ENCODE peak calls at places on chromosomes 6 and 20, in six cellular contexts. One of them, this sample, is unnamed.

GRCh38 chr6:39452306-39452705 is 129.8 kb upstream of the KCNK16 start:
- DNase-seq in kidney epithelial cell: peak
- DNase-seq in T1000: peak
- DNase-seq in fibroblast of pulmonary artery: peak
- DNase-seq in activated naive CD8-positive, alpha-beta T cell treated with anti-CD3 and anti-CD28 coated beads for 36 hours: no peak
- DNase-seq in EL: peak
- DNase-seq in this sample: no peak

GRCh38 chr6:161917645-161918044 is 643.8 kb upstream of the AGPAT4 start:
- DNase-seq in kidney epithelial cell: no peak
- DNase-seq in T1000: no peak
- DNase-seq in fibroblast of pulmonary artery: no peak
- DNase-seq in activated naive CD8-positive, alpha-beta T cell treated with anti-CD3 and anti-CD28 coated beads for 36 hours: no peak
- DNase-seq in EL: no peak
- DNase-seq in this sample: no peak

GRCh38 chr6:160111812-160112211 is 9.8 kb upstream of the SLC22A1 start:
- DNase-seq in kidney epithelial cell: no peak
- DNase-seq in T1000: no peak
- DNase-seq in fibroblast of pulmonary artery: no peak
- DNase-seq in activated naive CD8-positive, alpha-beta T cell treated with anti-CD3 and anti-CD28 coated beads for 36 hours: no peak
- DNase-seq in EL: no peak
- DNase-seq in this sample: no peak

GRCh38 chr6:83867527-83868161 is 8.2 kb downstream of the CYB5R4 start:
- DNase-seq in kidney epithelial cell: no peak
- DNase-seq in T1000: peak
- DNase-seq in fibroblast of pulmonary artery: peak
- DNase-seq in activated naive CD8-positive, alpha-beta T cell treated with anti-CD3 and anti-CD28 coated beads for 36 hours: no peak
- DNase-seq in EL: peak
- DNase-seq in this sample: no peak

GRCh38 chr20:20820780-20821495 is 108.5 kb upstream of the RALGAPA2 start:
- DNase-seq in kidney epithelial cell: no peak
- DNase-seq in T1000: no peak
- DNase-seq in fibroblast of pulmonary artery: no peak
- DNase-seq in activated naive CD8-positive, alpha-beta T cell treated with anti-CD3 and anti-CD28 coated beads for 36 hours: no peak
- DNase-seq in EL: peak
- DNase-seq in this sample: no peak

GRCh38 chr6:145669627-145670034 is 65.7 kb downstream of the EPM2A start:
- DNase-seq in kidney epithelial cell: peak
- DNase-seq in T1000: no peak
- DNase-seq in fibroblast of pulmonary artery: peak
- DNase-seq in activated naive CD8-positive, alpha-beta T cell treated with anti-CD3 and anti-CD28 coated beads for 36 hours: no peak
- DNase-seq in EL: peak
- DNase-seq in this sample: no peak

GRCh38 chr6:47371875-47372255 is 62.2 kb upstream of the TNFRSF21 start:
- DNase-seq in kidney epithelial cell: no peak
- DNase-seq in T1000: no peak
- DNase-seq in fibroblast of pulmonary artery: no peak
- DNase-seq in activated naive CD8-positive, alpha-beta T cell treated with anti-CD3 and anti-CD28 coated beads for 36 hours: no peak
- DNase-seq in EL: no peak
- DNase-seq in this sample: no peak

GRCh38 chr6:79586548-79586947 is 44.6 kb upstream of the SH3BGRL2 start:
- DNase-seq in kidney epithelial cell: no peak
- DNase-seq in T1000: no peak
- DNase-seq in fibroblast of pulmonary artery: peak
- DNase-seq in activated naive CD8-positive, alpha-beta T cell treated with anti-CD3 and anti-CD28 coated beads for 36 hours: no peak
- DNase-seq in EL: peak
- DNase-seq in this sample: no peak

GRCh38 chr6:2708456-2708855 is 42.3 kb downstream of the MYLK4 start:
- DNase-seq in kidney epithelial cell: no peak
- DNase-seq in T1000: no peak
- DNase-seq in fibroblast of pulmonary artery: peak
- DNase-seq in activated naive CD8-positive, alpha-beta T cell treated with anti-CD3 and anti-CD28 coated beads for 36 hours: no peak
- DNase-seq in EL: no peak
- DNase-seq in this sample: no peak

GRCh38 chr20:56933331-56933698 is 304.2 kb downstream of the TFAP2C start:
- DNase-seq in kidney epithelial cell: no peak
- DNase-seq in T1000: no peak
- DNase-seq in fibroblast of pulmonary artery: no peak
- DNase-seq in activated naive CD8-positive, alpha-beta T cell treated with anti-CD3 and anti-CD28 coated beads for 36 hours: no peak
- DNase-seq in EL: no peak
- DNase-seq in this sample: no peak

GRCh38 chr6:130202782-130203181 is 20.0 kb downstream of the SAMD3 start:
- DNase-seq in kidney epithelial cell: no peak
- DNase-seq in T1000: no peak
- DNase-seq in fibroblast of pulmonary artery: no peak
- DNase-seq in activated naive CD8-positive, alpha-beta T cell treated with anti-CD3 and anti-CD28 coated beads for 36 hours: no peak
- DNase-seq in EL: no peak
- DNase-seq in this sample: no peak

GRCh38 chr20:1622450-1622849 is 2.6 kb upstream of the SIRPB1 start:
- DNase-seq in kidney epithelial cell: no peak
- DNase-seq in T1000: no peak
- DNase-seq in fibroblast of pulmonary artery: no peak
- DNase-seq in activated naive CD8-positive, alpha-beta T cell treated with anti-CD3 and anti-CD28 coated beads for 36 hours: no peak
- DNase-seq in EL: no peak
- DNase-seq in this sample: no peak

GRCh38 chr6:124480021-124480430 is 482.2 kb upstream of the RNF217 start:
- DNase-seq in kidney epithelial cell: no peak
- DNase-seq in T1000: no peak
- DNase-seq in fibroblast of pulmonary artery: no peak
- DNase-seq in activated naive CD8-positive, alpha-beta T cell treated with anti-CD3 and anti-CD28 coated beads for 36 hours: no peak
- DNase-seq in EL: no peak
- DNase-seq in this sample: no peak

GRCh38 chr6:88808381-88808780 is 155.0 kb downstream of the RNGTT start:
- DNase-seq in kidney epithelial cell: no peak
- DNase-seq in T1000: no peak
- DNase-seq in fibroblast of pulmonary artery: no peak
- DNase-seq in activated naive CD8-positive, alpha-beta T cell treated with anti-CD3 and anti-CD28 coated beads for 36 hours: no peak
- DNase-seq in EL: no peak
- DNase-seq in this sample: no peak

GRCh38 chr20:36493801-36494114 is 47.6 kb upstream of the MYL9 start:
- DNase-seq in kidney epithelial cell: no peak
- DNase-seq in T1000: peak
- DNase-seq in fibroblast of pulmonary artery: peak
- DNase-seq in activated naive CD8-positive, alpha-beta T cell treated with anti-CD3 and anti-CD28 coated beads for 36 hours: no peak
- DNase-seq in EL: peak
- DNase-seq in this sample: no peak

GRCh38 chr6:102679844-102680243 is 1286.3 kb downstream of the GRIK2 start:
- DNase-seq in kidney epithelial cell: no peak
- DNase-seq in T1000: no peak
- DNase-seq in fibroblast of pulmonary artery: no peak
- DNase-seq in activated naive CD8-positive, alpha-beta T cell treated with anti-CD3 and anti-CD28 coated beads for 36 hours: no peak
- DNase-seq in EL: no peak
- DNase-seq in this sample: no peak

GRCh38 chr6:161369339-161369738 is 95.5 kb upstream of the AGPAT4 start:
- DNase-seq in kidney epithelial cell: peak
- DNase-seq in T1000: peak
- DNase-seq in fibroblast of pulmonary artery: peak
- DNase-seq in activated naive CD8-positive, alpha-beta T cell treated with anti-CD3 and anti-CD28 coated beads for 36 hours: no peak
- DNase-seq in EL: peak
- DNase-seq in this sample: no peak

GRCh38 chr6:11653028-11653583 is 115.6 kb downstream of the TMEM170B start:
- DNase-seq in kidney epithelial cell: peak
- DNase-seq in T1000: peak
- DNase-seq in fibroblast of pulmonary artery: peak
- DNase-seq in activated naive CD8-positive, alpha-beta T cell treated with anti-CD3 and anti-CD28 coated beads for 36 hours: peak
- DNase-seq in EL: peak
- DNase-seq in this sample: no peak

GRCh38 chr6:37236921-37237320 is 20.7 kb upstream of the TBC1D22B start:
- DNase-seq in kidney epithelial cell: no peak
- DNase-seq in T1000: no peak
- DNase-seq in fibroblast of pulmonary artery: peak
- DNase-seq in activated naive CD8-positive, alpha-beta T cell treated with anti-CD3 and anti-CD28 coated beads for 36 hours: no peak
- DNase-seq in EL: peak
- DNase-seq in this sample: no peak

GRCh38 chr6:132969188-132969587 is 154.8 kb downstream of the RPS12 start:
- DNase-seq in kidney epithelial cell: no peak
- DNase-seq in T1000: no peak
- DNase-seq in fibroblast of pulmonary artery: peak
- DNase-seq in activated naive CD8-positive, alpha-beta T cell treated with anti-CD3 and anti-CD28 coated beads for 36 hours: no peak
- DNase-seq in EL: no peak
- DNase-seq in this sample: no peak

GRCh38 chr6:20403766-20404640 is 2.3 kb downstream of the E2F3 start:
- DNase-seq in kidney epithelial cell: no peak
- DNase-seq in T1000: peak
- DNase-seq in fibroblast of pulmonary artery: peak
- DNase-seq in activated naive CD8-positive, alpha-beta T cell treated with anti-CD3 and anti-CD28 coated beads for 36 hours: peak
- DNase-seq in EL: peak
- DNase-seq in this sample: no peak

GRCh38 chr6:5302995-5303622 is 41.8 kb downstream of the FARS2 start:
- DNase-seq in kidney epithelial cell: no peak
- DNase-seq in T1000: no peak
- DNase-seq in fibroblast of pulmonary artery: peak
- DNase-seq in activated naive CD8-positive, alpha-beta T cell treated with anti-CD3 and anti-CD28 coated beads for 36 hours: peak
- DNase-seq in EL: no peak
- DNase-seq in this sample: no peak

GRCh38 chr6:4799912-4800311 is 23.7 kb downstream of the CDYL start:
- DNase-seq in kidney epithelial cell: no peak
- DNase-seq in T1000: no peak
- DNase-seq in fibroblast of pulmonary artery: no peak
- DNase-seq in activated naive CD8-positive, alpha-beta T cell treated with anti-CD3 and anti-CD28 coated beads for 36 hours: no peak
- DNase-seq in EL: no peak
- DNase-seq in this sample: no peak

GRCh38 chr6:53244958-53245357 is 96.3 kb upstream of the GCM1 start:
- DNase-seq in kidney epithelial cell: no peak
- DNase-seq in T1000: no peak
- DNase-seq in fibroblast of pulmonary artery: no peak
- DNase-seq in activated naive CD8-positive, alpha-beta T cell treated with anti-CD3 and anti-CD28 coated beads for 36 hours: peak
- DNase-seq in EL: no peak
- DNase-seq in this sample: no peak

GRCh38 chr6:72861935-72862432 is 240.1 kb downstream of the KCNQ5 start:
- DNase-seq in kidney epithelial cell: no peak
- DNase-seq in T1000: no peak
- DNase-seq in fibroblast of pulmonary artery: peak
- DNase-seq in activated naive CD8-positive, alpha-beta T cell treated with anti-CD3 and anti-CD28 coated beads for 36 hours: no peak
- DNase-seq in EL: peak
- DNase-seq in this sample: no peak

GRCh38 chr6:21767891-21768659 is 174.5 kb downstream of the SOX4 start:
- DNase-seq in kidney epithelial cell: no peak
- DNase-seq in T1000: no peak
- DNase-seq in fibroblast of pulmonary artery: peak
- DNase-seq in activated naive CD8-positive, alpha-beta T cell treated with anti-CD3 and anti-CD28 coated beads for 36 hours: no peak
- DNase-seq in EL: peak
- DNase-seq in this sample: no peak

GRCh38 chr20:13028673-13029072 is 19.9 kb downstream of the SPTLC3 start:
- DNase-seq in kidney epithelial cell: no peak
- DNase-seq in T1000: no peak
- DNase-seq in fibroblast of pulmonary artery: no peak
- DNase-seq in activated naive CD8-positive, alpha-beta T cell treated with anti-CD3 and anti-CD28 coated beads for 36 hours: no peak
- DNase-seq in EL: no peak
- DNase-seq in this sample: no peak

GRCh38 chr6:116557863-116558262 is 4.3 kb downstream of the CALHM4 start:
- DNase-seq in kidney epithelial cell: peak
- DNase-seq in T1000: peak
- DNase-seq in fibroblast of pulmonary artery: peak
- DNase-seq in activated naive CD8-positive, alpha-beta T cell treated with anti-CD3 and anti-CD28 coated beads for 36 hours: no peak
- DNase-seq in EL: peak
- DNase-seq in this sample: no peak

GRCh38 chr6:107392069-107392468 is 67.3 kb downstream of the PDSS2 start:
- DNase-seq in kidney epithelial cell: no peak
- DNase-seq in T1000: no peak
- DNase-seq in fibroblast of pulmonary artery: no peak
- DNase-seq in activated naive CD8-positive, alpha-beta T cell treated with anti-CD3 and anti-CD28 coated beads for 36 hours: no peak
- DNase-seq in EL: no peak
- DNase-seq in this sample: no peak

GRCh38 chr6:131995924-131996323 is 44.8 kb upstream of the CCN2 start:
- DNase-seq in kidney epithelial cell: peak
- DNase-seq in T1000: no peak
- DNase-seq in fibroblast of pulmonary artery: peak
- DNase-seq in activated naive CD8-positive, alpha-beta T cell treated with anti-CD3 and anti-CD28 coated beads for 36 hours: no peak
- DNase-seq in EL: peak
- DNase-seq in this sample: no peak

GRCh38 chr6:34113532-34113931 is 32.4 kb downstream of the GRM4 start:
- DNase-seq in kidney epithelial cell: no peak
- DNase-seq in T1000: no peak
- DNase-seq in fibroblast of pulmonary artery: no peak
- DNase-seq in activated naive CD8-positive, alpha-beta T cell treated with anti-CD3 and anti-CD28 coated beads for 36 hours: no peak
- DNase-seq in EL: no peak
- DNase-seq in this sample: no peak

GRCh38 chr20:41716911-41717310 is 98.7 kb upstream of the CHD6 start:
- DNase-seq in kidney epithelial cell: no peak
- DNase-seq in T1000: no peak
- DNase-seq in fibroblast of pulmonary artery: no peak
- DNase-seq in activated naive CD8-positive, alpha-beta T cell treated with anti-CD3 and anti-CD28 coated beads for 36 hours: no peak
- DNase-seq in EL: no peak
- DNase-seq in this sample: no peak

GRCh38 chr20:55386686-55387085 is 618.6 kb downstream of the CBLN4 start:
- DNase-seq in kidney epithelial cell: peak
- DNase-seq in T1000: no peak
- DNase-seq in fibroblast of pulmonary artery: no peak
- DNase-seq in activated naive CD8-positive, alpha-beta T cell treated with anti-CD3 and anti-CD28 coated beads for 36 hours: no peak
- DNase-seq in EL: no peak
- DNase-seq in this sample: no peak

GRCh38 chr6:148509152-148509571 is 166.5 kb downstream of the SASH1 start:
- DNase-seq in kidney epithelial cell: no peak
- DNase-seq in T1000: no peak
- DNase-seq in fibroblast of pulmonary artery: peak
- DNase-seq in activated naive CD8-positive, alpha-beta T cell treated with anti-CD3 and anti-CD28 coated beads for 36 hours: no peak
- DNase-seq in EL: peak
- DNase-seq in this sample: no peak

GRCh38 chr6:12818324-12818723 is 101.8 kb downstream of the PHACTR1 start:
- DNase-seq in kidney epithelial cell: no peak
- DNase-seq in T1000: no peak
- DNase-seq in fibroblast of pulmonary artery: peak
- DNase-seq in activated naive CD8-positive, alpha-beta T cell treated with anti-CD3 and anti-CD28 coated beads for 36 hours: no peak
- DNase-seq in EL: peak
- DNase-seq in this sample: no peak

GRCh38 chr6:155530219-155530834 is 74.7 kb upstream of the NOX3 start:
- DNase-seq in kidney epithelial cell: no peak
- DNase-seq in T1000: no peak
- DNase-seq in fibroblast of pulmonary artery: peak
- DNase-seq in activated naive CD8-positive, alpha-beta T cell treated with anti-CD3 and anti-CD28 coated beads for 36 hours: no peak
- DNase-seq in EL: peak
- DNase-seq in this sample: no peak

GRCh38 chr6:44000164-44000842 is 126.9 kb downstream of the MRPL14 start:
- DNase-seq in kidney epithelial cell: no peak
- DNase-seq in T1000: no peak
- DNase-seq in fibroblast of pulmonary artery: no peak
- DNase-seq in activated naive CD8-positive, alpha-beta T cell treated with anti-CD3 and anti-CD28 coated beads for 36 hours: peak
- DNase-seq in EL: no peak
- DNase-seq in this sample: no peak

GRCh38 chr6:10682319-10682988 is 12.0 kb downstream of the C6orf52 start:
- DNase-seq in kidney epithelial cell: no peak
- DNase-seq in T1000: no peak
- DNase-seq in fibroblast of pulmonary artery: no peak
- DNase-seq in activated naive CD8-positive, alpha-beta T cell treated with anti-CD3 and anti-CD28 coated beads for 36 hours: no peak
- DNase-seq in EL: no peak
- DNase-seq in this sample: no peak

GRCh38 chr6:16332175-16332542 is 93.8 kb downstream of the GMPR start:
- DNase-seq in kidney epithelial cell: no peak
- DNase-seq in T1000: peak
- DNase-seq in fibroblast of pulmonary artery: peak
- DNase-seq in activated naive CD8-positive, alpha-beta T cell treated with anti-CD3 and anti-CD28 coated beads for 36 hours: peak
- DNase-seq in EL: peak
- DNase-seq in this sample: peak